ENCODE peak calls at places on chromosomes 13 and 19, in four cellular contexts. C is PC-3, Q is OCI-LY7, K is neural progenitor cell. Y is an unnamed sample.

GRCh38 chr19:38711726-38712153 is 32.5 kb downstream of the CAPN12 start:
- DNase-seq in K (no peak), C (no peak), Q (no peak), Y (no peak)

GRCh38 chr13:78881054-78881453 is 222.1 kb upstream of the OBI1 start:
- DNase-seq in Q (no peak), C (no peak), K (no peak), Y (no peak)

GRCh38 chr13:73803997-73804396 is 330.2 kb downstream of the KLF12 start:
- DNase-seq in K (no peak), C (peak), Q (no peak), Y (no peak)

GRCh38 chr19:39166571-39167391 is 30.0 kb upstream of the NCCRP1 start:
- DNase-seq in Q (no peak), C (peak), K (peak), Y (no peak)

GRCh38 chr13:98141938-98142426 is 912 bp upstream of the FARP1 start:
- DNase-seq in K (peak), Q (no peak), C (no peak), Y (peak)

GRCh38 chr19:54420383-54421168 is 5.3 kb downstream of the TTYH1 start:
- DNase-seq in Q (no peak), K (peak), C (no peak), Y (peak)

GRCh38 chr13:73849292-73849691 is 284.9 kb downstream of the KLF12 start:
- DNase-seq in C (peak), Q (peak), K (peak), Y (peak)

GRCh38 chr13:52085416-52085815 is 43.5 kb downstream of the NEK5 start:
- DNase-seq in K (no peak), C (no peak), Q (no peak), Y (no peak)

GRCh38 chr13:41224113-41225110 is 30.0 kb upstream of the KBTBD7 start:
- DNase-seq in K (no peak), C (peak), Q (no peak), Y (no peak)

GRCh38 chr13:72180253-72180952 is 313.4 kb upstream of the DACH1 start:
- DNase-seq in C (peak), K (peak), Q (no peak), Y (peak)

GRCh38 chr19:4171676-4172075 is 10.7 kb downstream of the SIRT6 start:
- DNase-seq in C (no peak), Q (no peak), K (no peak), Y (no peak)

GRCh38 chr19:48965806-48966540 is 864 bp downstream of the FTL start:
- DNase-seq in K (peak), C (peak), Q (peak), Y (peak)

GRCh38 chr13:64640002-64640401 is 2590.1 kb downstream of the PCDH9 start:
- DNase-seq in C (peak), K (no peak), Q (no peak), Y (no peak)

GRCh38 chr19:12331211-12331941 is 2.1 kb downstream of the ZNF563 start:
- DNase-seq in Q (peak), K (peak), C (no peak), Y (no peak)

GRCh38 chr19:15331419-15332310 is 674 bp downstream of the BRD4 start:
- DNase-seq in Q (peak), K (peak), C (peak), Y (peak)

GRCh38 chr19:39045506-39045905 is 13.2 kb upstream of the FBXO27 start:
- DNase-seq in K (no peak), C (no peak), Q (no peak), Y (no peak)

GRCh38 chr13:83618966-83619365 is 263.3 kb downstream of the SLITRK1 start:
- DNase-seq in Q (no peak), K (no peak), C (peak), Y (no peak)

GRCh38 chr19:49387936-49388372 is at the start of gene KASH5:
- DNase-seq in Q (peak), K (no peak), C (peak), Y (peak)

GRCh38 chr19:44641866-44642265 is 1.8 kb upstream of the PVR start:
- DNase-seq in C (no peak), K (no peak), Q (no peak), Y (no peak)

GRCh38 chr19:44644391-44645016 is 794 bp downstream of the PVR start:
- DNase-seq in Q (no peak), C (peak), K (peak), Y (peak)

GRCh38 chr19:44642375-44642774 is 1.3 kb upstream of the PVR start:
- DNase-seq in Q (no peak), C (no peak), K (no peak), Y (no peak)

GRCh38 chr19:44645407-44646048 is 1.8 kb downstream of the PVR start:
- DNase-seq in C (no peak), K (no peak), Q (no peak), Y (no peak)

GRCh38 chr19:44643605-44644390 is at the start of gene PVR:
- DNase-seq in K (peak), C (peak), Q (no peak), Y (peak)
- TF ChIP-seq EZH2phosphoT487 in K (no peak), C (no peak), Q (no peak), Y (no peak)

DNA sequence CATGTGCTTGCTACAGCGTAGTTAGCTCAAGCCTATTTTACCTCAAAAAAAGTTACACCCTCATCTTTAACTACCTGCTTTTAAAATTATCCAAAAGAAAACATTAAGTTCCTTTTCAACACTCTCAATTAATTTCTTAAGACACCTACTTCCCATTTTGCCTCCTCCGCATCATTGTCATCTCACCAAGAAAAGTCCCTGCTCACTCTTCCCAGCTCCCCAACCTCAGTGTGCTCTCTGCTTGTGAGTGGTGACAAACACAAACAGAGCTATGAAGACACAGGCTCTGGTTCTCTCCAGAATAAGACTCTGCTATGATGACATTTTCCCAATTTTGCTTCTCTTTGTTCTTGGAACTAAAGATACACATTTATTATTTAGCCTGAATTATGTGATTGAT is 385.1 kb upstream of the HTR2A start:
- DNase-seq in C (no peak), K (no peak), Q (no peak), Y (no peak)
- TF ChIP-seq EZH2phosphoT487 in C (no peak), K (no peak), Q (no peak), Y (no peak)

GRCh38 chr13:62019858-62020257 is 604.2 kb upstream of the PCDH20 start:
- DNase-seq in Q (no peak), K (no peak), C (no peak), Y (no peak)

DNA sequence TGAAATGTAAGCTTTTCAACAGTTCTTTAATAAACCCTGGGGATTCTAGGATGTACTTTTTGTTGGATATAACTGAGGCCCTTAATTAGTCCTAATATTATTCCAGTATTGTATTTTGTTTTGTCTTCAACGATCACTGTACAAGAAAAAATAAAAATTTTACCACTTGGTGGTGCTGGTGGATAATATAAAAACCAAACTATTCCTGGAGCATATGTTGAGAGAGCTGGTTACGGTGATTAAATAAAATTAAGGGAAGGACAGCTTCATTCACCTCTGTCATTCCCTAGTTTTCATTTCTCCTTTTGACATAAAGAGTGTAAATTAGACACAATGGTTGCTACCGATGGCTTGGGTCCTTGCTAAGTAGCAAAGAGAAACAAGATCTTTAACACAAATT is 598.6 kb upstream of the PCDH20 start:
- DNase-seq in C (peak), K (no peak), Q (peak), Y (peak)
- TF ChIP-seq EZH2phosphoT487 in C (no peak), K (no peak), Q (no peak), Y (no peak)

DNA sequence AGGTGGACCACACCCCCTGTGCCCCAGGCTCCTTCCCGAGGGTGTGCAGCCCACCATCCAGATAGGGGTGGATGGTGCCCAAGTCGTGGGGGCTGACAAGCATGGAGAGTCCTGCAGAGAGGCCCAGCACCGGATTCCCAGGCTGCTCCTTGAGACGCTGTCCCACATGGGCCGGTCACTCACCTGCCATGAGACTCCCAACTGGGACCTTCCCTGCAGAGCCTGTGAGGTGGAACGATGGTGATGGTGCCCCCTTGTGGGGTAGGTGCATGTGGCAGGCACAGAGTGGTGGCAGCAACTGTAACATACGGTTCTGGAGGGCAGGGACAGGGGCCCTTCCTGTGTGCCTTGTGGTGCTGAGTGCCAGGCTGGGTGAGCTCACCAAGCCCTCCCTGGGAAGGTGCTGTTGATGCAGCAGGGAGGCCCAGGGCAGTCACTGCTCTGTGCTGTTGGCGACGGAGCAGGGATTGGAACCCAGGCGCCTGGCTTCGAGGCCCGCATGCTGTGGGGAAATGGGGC is 33.1 kb downstream of the PPP1R37 start:
- DNase-seq in Q (peak), K (peak), C (peak), Y (peak)
- TF ChIP-seq EZH2phosphoT487 in Q (no peak), K (no peak), C (no peak), Y (no peak)

GRCh38 chr19:18594096-18594823 is 5.7 kb downstream of the REX1BD start:
- DNase-seq in K (peak), Q (peak), C (peak), Y (peak)
- TF ChIP-seq EZH2phosphoT487 in K (peak), Q (no peak), C (no peak), Y (no peak)

DNA sequence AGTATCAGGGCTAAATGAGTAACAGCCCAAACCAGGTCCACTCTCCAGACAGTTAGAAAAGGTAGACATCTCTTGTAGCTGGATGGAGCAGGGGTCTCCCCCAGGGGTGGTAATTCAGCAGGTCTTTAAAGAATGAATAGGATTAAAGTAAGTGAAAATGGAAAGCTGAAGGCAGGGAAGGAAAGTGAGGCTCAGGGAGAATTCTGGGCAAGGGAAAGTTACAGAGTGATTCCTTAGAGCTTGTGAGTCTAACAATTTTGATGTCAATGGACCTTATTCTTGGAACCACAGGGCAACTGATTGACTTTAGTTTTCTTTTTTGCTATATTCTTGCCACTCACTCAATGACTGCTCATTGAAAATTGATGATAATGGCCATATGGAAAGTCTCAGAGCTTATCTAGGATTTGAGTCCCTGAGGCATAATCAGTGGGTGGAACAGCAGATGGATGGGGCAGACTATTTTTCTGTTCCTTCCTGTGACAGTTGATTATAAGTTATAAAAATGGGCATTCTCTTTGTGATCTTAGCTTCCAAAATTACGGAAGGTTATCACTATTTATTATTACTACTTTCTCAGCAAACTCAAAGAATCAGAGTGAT is 76.9 kb downstream of the LRCH1 start:
- DNase-seq in Q (no peak), C (no peak), K (no peak), Y (no peak)
- TF ChIP-seq EZH2phosphoT487 in Q (no peak), C (no peak), K (no peak), Y (no peak)

GRCh38 chr13:113839536-113840204 is 24.2 kb downstream of the GAS6 start:
- DNase-seq in C (no peak), K (no peak), Q (no peak), Y (no peak)

GRCh38 chr13:113840541-113841354 is 23.1 kb downstream of the GAS6 start:
- DNase-seq in K (no peak), Q (no peak), C (no peak), Y (no peak)

GRCh38 chr13:113837554-113838355 is 26.1 kb downstream of the GAS6 start:
- DNase-seq in K (no peak), Q (no peak), C (peak), Y (no peak)

GRCh38 chr13:113836917-113837553 is 26.8 kb downstream of the GAS6 start:
- DNase-seq in Q (no peak), C (peak), K (no peak), Y (no peak)

GRCh38 chr13:113838711-113839201 is 25.1 kb downstream of the GAS6 start:
- DNase-seq in C (no peak), K (no peak), Q (no peak), Y (no peak)
- TF ChIP-seq EZH2phosphoT487 in C (no peak), K (no peak), Q (no peak), Y (no peak)

GRCh38 chr13:26658972-26659371 is 101.5 kb downstream of the WASF3 start:
- DNase-seq in C (no peak), Q (no peak), K (no peak), Y (no peak)

GRCh38 chr13:26658491-26658890 is 101.0 kb downstream of the WASF3 start:
- DNase-seq in K (peak), Q (no peak), C (no peak), Y (no peak)

GRCh38 chr13:26656919-26657318 is 99.4 kb downstream of the WASF3 start:
- DNase-seq in Q (peak), K (peak), C (peak), Y (peak)

GRCh38 chr13:26660761-26661160 is 99.8 kb downstream of the GPR12 start:
- DNase-seq in K (no peak), Q (peak), C (no peak), Y (no peak)

GRCh38 chr13:26660185-26660584 is 100.4 kb downstream of the GPR12 start:
- DNase-seq in K (no peak), C (no peak), Q (no peak), Y (no peak)
- TF ChIP-seq EZH2phosphoT487 in K (no peak), C (no peak), Q (no peak), Y (no peak)

DNA sequence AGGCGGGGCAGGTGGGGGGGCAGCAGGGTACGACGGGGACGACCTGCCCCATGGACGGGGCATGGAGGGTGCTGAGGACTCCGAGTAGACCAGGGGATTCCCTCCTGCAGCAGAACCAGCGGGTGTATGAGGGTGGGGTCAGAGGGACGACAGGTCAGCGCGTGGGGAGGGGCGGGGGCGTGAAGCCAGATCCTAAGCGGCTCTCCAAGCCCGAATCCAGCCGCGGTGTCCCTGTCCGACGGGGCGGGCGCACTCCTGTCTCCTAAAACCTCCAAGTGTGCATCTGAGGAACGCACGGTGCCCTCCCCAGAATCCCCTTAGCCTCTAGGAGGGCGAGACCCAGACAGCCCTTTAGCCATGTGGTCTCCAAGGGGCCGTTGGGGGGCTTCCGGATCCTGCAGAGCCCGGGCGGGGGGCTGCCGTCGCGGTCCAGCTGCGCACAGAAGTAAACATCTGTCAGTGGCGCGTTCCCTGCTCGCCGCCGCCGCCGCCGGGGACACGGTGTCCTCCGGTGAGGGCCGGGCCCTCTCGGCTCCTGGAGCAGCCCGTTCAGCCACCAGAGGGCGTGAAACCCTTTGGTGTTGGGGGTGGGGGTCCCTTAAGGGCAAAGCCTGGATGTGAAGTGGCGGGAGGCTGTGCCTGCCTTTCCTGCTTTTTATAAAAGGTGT is 732 bp downstream of the NRTN start:
- DNase-seq in K (peak), C (peak), Q (peak), Y (peak)
- TF ChIP-seq EZH2phosphoT487 in K (peak), C (no peak), Q (no peak), Y (no peak)

GRCh38 chr13:111480976-111481375 is 160.5 kb downstream of the TEX29 start:
- DNase-seq in Q (no peak), C (no peak), K (no peak), Y (no peak)
- TF ChIP-seq EZH2phosphoT487 in Q (no peak), C (no peak), K (no peak), Y (no peak)

Y was measured in GM23338.